ENCODE peak calls at places on chromosomes 6 and 20, in five cellular contexts. N is lower lobe of right lung, F is cardiac muscle cell, A is lung, Q is mucosa of descending colon. I is an unnamed sample.
A peak's percentile ranks its signal among the peaks of the same experiment; 100 is the strongest.

GRCh38 chr6:31467151-31467550 is 30.8 kb upstream of the MICB start:
- DNase-seq in N (no peak), F (no peak), A (no peak), Q (no peak), I (no peak)

GRCh38 chr20:64160118-64160517 is 4.1 kb upstream of the MYT1 start:
- DNase-seq in N (no peak), F (no peak), A (no peak), Q (no peak), I (no peak)

GRCh38 chr6:117272886-117273285 is 7.5 kb downstream of the VGLL2 start:
- DNase-seq in N (no peak), F (no peak), A (no peak), Q (no peak), I (no peak)

GRCh38 chr20:14925286-14925685 is 587.9 kb upstream of the FLRT3 start:
- DNase-seq in N (no peak), F (no peak), A (no peak), Q (no peak), I (no peak)

GRCh38 chr20:46558511-46558959 is 8.1 kb upstream of the OCSTAMP start:
- DNase-seq in N (no peak), F (no peak), A (peak; percentile 30), Q (no peak), I (no peak)

GRCh38 chr6:89269981-89270380 is 45.1 kb downstream of the GABRR2 start:
- DNase-seq in N (no peak), F (no peak), A (no peak), Q (no peak), I (no peak)

GRCh38 chr20:45925821-45926506 is 8.5 kb upstream of the PCIF1 start:
- DNase-seq in N (no peak), F (no peak), A (no peak), Q (peak; percentile 36), I (no peak)

GRCh38 chr6:40583694-40584093 is 3.5 kb downstream of the LRFN2 start:
- DNase-seq in N (no peak), F (no peak), A (no peak), Q (no peak), I (no peak)

GRCh38 chr6:166052837-166053236 is 114.8 kb downstream of the TBXT start:
- DNase-seq in N (no peak), F (no peak), A (no peak), Q (no peak), I (no peak)

GRCh38 chr6:127582777-127583462 is 5.9 kb downstream of the C6orf58 start:
- DNase-seq in N (no peak), F (no peak), A (no peak), Q (no peak), I (no peak)

GRCh38 chr20:53040678-53041674 is 68.8 kb downstream of the TSHZ2 start:
- DNase-seq in N (no peak), F (no peak), A (no peak), Q (peak; percentile 41), I (no peak)

GRCh38 chr6:124669713-124670480 is 292.3 kb upstream of the RNF217 start:
- DNase-seq in N (no peak), F (no peak), A (no peak), Q (no peak), I (no peak)

GRCh38 chr6:151065027-151065815 is 174.5 kb upstream of the AKAP12 start:
- DNase-seq in N (no peak), F (no peak), A (no peak), Q (no peak), I (no peak)

GRCh38 chr20:48066256-48066655 is 281.0 kb upstream of the SULF2 start:
- DNase-seq in N (no peak), F (no peak), A (no peak), Q (no peak), I (no peak)

GRCh38 chr20:40016884-40017283 is 672.2 kb downstream of the MAFB start:
- DNase-seq in N (no peak), F (no peak), A (no peak), Q (no peak), I (no peak)
- H3K9me3 ChIP-seq in N (no peaks in the 10 kb centered on the region), F (no peaks in the 10 kb centered on the region), A (no peaks in the 10 kb centered on the region), Q (no peaks in the 10 kb centered on the region), I (no peaks in the 10 kb centered on the region)

GRCh38 chr20:39835040-39835842 is 853.8 kb downstream of the MAFB start:
- DNase-seq in N (no peak), F (no peak), A (no peak), Q (no peak), I (no peak)
- H3K9me3 ChIP-seq in N (no peaks in the 10 kb centered on the region), F (no peaks in the 10 kb centered on the region), A (no peaks in the 10 kb centered on the region), Q (no peaks in the 10 kb centered on the region), I (no peaks in the 10 kb centered on the region)

DNA sequence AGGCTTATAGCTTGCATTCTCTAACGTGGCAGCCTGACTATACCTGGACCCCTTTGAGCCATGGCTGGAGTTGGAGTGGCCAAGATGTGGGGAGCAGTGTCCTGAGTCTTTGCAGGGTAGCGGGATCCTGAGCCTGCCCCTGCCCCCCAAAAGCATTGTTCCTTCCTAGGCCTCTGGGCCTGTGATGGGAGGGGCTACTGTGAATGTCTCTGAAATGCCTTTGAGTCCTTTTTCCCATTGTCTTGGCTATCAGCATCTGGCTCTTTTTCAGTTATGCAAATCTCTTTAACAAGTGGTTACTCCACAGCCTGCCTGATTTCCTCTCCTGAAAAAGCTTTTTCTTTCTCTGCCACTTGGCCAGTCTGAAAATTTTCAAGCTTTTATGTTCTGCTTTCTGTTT is 17.0 kb upstream of the PRL start:
- DNase-seq in N (no peak), F (no peak), A (no peak), Q (no peak), I (no peak)
- H3K9me3 ChIP-seq in N (peaks cover 5% of the 10 kb centered on the region), F (no peaks in the 10 kb centered on the region), A (no peaks in the 10 kb centered on the region), Q (peaks cover 27% of the 10 kb centered on the region), I (no peaks in the 10 kb centered on the region)

DNA sequence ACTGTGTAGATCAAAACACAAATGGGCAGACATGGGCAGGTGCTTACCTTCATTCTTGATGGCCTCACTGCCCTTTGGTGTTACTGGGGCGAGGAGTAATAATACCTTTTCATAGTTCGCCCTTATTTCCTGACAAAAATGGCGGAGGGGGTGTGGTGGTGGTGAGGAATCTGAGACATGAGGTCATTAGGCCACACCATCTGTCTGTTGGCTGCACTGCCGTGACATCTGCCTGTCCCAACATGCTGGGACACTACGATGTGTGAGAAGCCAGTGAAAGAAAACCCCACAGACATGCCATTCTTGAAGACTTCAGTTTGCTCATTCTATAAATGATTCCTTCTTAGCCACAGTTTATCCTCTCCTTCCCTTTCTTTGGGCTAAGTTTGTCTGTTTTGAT is 13.4 kb upstream of the MAPRE1 start:
- DNase-seq in N (no peak), F (no peak), A (no peak), Q (no peak), I (no peak)
- H3K9me3 ChIP-seq in N (no peaks in the 10 kb centered on the region), F (no peaks in the 10 kb centered on the region), A (no peaks in the 10 kb centered on the region), Q (no peaks in the 10 kb centered on the region), I (no peaks in the 10 kb centered on the region)

DNA sequence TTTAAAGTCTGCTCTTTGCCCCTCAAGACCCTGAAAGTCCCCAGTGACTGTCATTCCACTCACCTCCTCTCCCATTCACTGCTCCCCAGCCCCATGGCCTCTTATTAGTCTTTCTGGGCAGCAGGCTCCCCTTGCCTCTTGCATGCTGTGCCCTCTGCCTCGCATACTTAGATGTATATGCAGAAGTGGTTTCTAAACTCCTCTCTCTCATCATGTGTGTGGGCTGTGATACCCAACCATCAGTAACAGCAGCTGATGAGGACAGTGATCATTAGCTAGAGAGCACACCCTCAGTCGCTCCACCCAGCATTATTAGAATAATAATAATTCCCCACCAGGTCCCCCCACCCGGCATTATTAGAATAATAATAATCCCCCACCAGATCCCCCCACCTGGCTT is 14.5 kb downstream of the PKIG start:
- DNase-seq in N (no peak), F (no peak), A (no peak), Q (no peak), I (no peak)
- H3K9me3 ChIP-seq in N (no peaks in the 10 kb centered on the region), F (no peaks in the 10 kb centered on the region), A (no peaks in the 10 kb centered on the region), Q (no peaks in the 10 kb centered on the region), I (no peaks in the 10 kb centered on the region)

DNA sequence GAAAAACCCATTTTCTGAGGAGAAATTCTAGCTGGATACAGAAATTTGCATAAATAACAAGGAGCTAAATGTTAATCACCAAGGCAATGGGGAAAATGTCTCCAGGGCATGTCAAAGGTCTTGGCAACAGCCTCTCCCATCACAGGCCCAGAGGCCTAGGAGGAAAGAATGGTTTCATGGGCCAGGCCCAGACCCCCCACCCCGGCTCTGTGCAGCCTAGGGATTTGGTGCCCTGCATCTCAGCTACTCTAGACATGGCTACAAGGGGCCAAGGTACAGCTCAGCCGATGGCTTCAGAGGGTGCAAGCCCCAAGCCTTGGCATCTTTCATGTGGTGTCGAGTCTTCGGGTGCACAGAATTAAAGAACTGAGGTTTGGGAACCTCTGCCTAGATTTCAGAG is 321.2 kb upstream of the ID4 start:
- DNase-seq in N (no peak), F (no peak), A (no peak), Q (no peak), I (no peak)
- H3K9me3 ChIP-seq in N (peaks cover 18% of the 10 kb centered on the region), F (peaks cover 2% of the 10 kb centered on the region), A (peaks cover 19% of the 10 kb centered on the region), Q (peaks cover 27% of the 10 kb centered on the region), I (no peaks in the 10 kb centered on the region)

DNA sequence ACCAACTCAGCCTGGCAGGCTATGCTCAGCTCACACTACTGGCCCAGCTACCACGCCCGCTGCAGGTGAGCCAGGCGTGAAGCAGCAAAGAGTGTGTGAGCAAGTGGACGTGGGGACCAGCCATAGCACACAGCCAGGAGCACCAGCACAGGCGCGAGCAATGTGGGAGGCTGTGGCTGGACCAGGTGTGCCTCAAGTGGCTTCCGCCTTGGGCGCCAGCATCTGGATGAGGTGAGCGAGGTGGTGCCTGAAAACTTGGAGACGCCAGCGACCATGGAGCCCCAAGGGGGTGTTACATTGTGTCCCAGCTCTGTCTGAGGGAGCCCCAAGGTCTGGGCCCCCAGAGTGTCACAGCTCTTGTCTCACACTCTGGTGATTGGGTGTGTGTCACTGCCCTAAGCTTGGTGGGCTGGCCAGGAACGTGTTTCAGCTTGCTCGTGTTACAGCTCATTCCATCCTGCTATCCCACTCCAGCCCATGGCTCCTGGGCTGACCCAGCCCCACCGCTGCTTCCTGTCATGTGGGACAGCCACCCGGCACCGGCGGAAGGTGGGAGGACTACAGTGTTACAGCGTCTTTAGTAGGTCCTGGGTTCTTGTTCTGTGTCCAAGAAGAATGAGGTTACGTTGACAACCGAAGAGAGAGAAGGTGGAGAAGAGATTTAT is 508.0 kb upstream of the MMS22L start:
- DNase-seq in N (no peak), F (no peak), A (no peak), Q (no peak), I (no peak)
- H3K9me3 ChIP-seq in N (no peaks in the 10 kb centered on the region), F (no peaks in the 10 kb centered on the region), A (no peaks in the 10 kb centered on the region), Q (peaks cover 4% of the 10 kb centered on the region), I (no peaks in the 10 kb centered on the region)

GRCh38 chr20:56229821-56230220 is 18.7 kb upstream of the MC3R start:
- DNase-seq in N (no peak), F (no peak), A (no peak), Q (no peak), I (no peak)
- H3K9me3 ChIP-seq in N (no peaks in the 10 kb centered on the region), F (no peaks in the 10 kb centered on the region), A (no peaks in the 10 kb centered on the region), Q (peaks cover 8% of the 10 kb centered on the region), I (no peaks in the 10 kb centered on the region)

DNA sequence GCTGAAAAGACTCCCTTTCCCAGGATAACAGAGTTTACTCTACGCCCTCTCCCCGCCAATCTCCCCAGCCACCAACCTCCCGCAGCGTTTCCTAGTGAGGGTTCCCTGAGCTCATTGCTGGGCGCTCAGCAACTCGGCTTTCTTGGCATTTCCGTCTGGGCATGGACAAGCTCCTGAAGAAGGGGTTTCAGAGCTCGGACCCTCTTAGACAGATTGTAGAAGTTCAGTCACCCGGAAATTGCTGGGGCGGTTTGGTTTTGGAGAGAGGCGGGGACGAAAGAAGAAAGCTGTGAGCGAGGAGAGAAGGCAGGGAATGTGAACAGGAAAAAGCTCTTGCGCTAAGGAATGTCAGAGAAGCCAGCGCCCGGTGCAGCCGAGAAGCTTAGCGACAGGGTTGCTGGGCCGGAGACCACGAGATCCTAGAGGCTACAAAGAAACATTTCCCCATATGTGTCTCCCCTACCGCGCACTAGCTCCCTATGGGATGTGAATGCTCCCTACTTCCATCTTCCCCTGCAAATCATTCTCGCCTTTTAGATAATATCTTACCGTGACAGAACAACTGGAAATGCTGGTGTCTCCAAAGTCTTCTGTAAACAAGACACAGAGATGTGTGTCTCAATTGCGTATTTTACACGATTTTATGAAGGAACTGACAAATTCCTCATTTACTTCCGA is 15.8 kb downstream of the POM121L2 start:
- DNase-seq in N (no peak), F (peak; percentile 73), A (no peak), Q (no peak), I (no peak)
- H3K9me3 ChIP-seq in N (no peaks in the 10 kb centered on the region), F (no peaks in the 10 kb centered on the region), A (peaks cover 6% of the 10 kb centered on the region), Q (no peaks in the 10 kb centered on the region), I (peaks cover 20% of the 10 kb centered on the region)